ENCODE peak calls at places on chromosomes 4 and X, in six cellular contexts. One of them, this sample, is unnamed.

GRCh38 chrX:40391662-40392061 is 189.1 kb upstream of the ATP6AP2 start:
- DNase-seq in Peyer's patch: no peak
- DNase-seq in RWPE1: no peak
- DNase-seq in A549: no peak
- DNase-seq in mesendoderm: no peak
- DNase-seq in right atrium auricular region: no peak
- DNase-seq in this sample: no peak

GRCh38 chr4:55499495-55499894 is 47.2 kb downstream of the CLOCK start:
- DNase-seq in mesendoderm: peak
- DNase-seq in A549: no peak
- DNase-seq in Peyer's patch: no peak
- DNase-seq in RWPE1: no peak
- DNase-seq in right atrium auricular region: no peak
- DNase-seq in this sample: no peak

GRCh38 chrX:33906971-33907370 is 225.1 kb downstream of the FAM47A start:
- DNase-seq in mesendoderm: peak
- DNase-seq in RWPE1: no peak
- DNase-seq in right atrium auricular region: no peak
- DNase-seq in Peyer's patch: no peak
- DNase-seq in A549: no peak
- DNase-seq in this sample: no peak

GRCh38 chrX:65575024-65575423 is 40.4 kb upstream of the LAS1L start:
- DNase-seq in right atrium auricular region: no peak
- DNase-seq in RWPE1: no peak
- DNase-seq in A549: no peak
- DNase-seq in Peyer's patch: no peak
- DNase-seq in mesendoderm: no peak
- DNase-seq in this sample: no peak

GRCh38 chr4:102623622-102624021 is 122.5 kb downstream of the NFKB1 start:
- DNase-seq in mesendoderm: peak
- DNase-seq in RWPE1: no peak
- DNase-seq in right atrium auricular region: no peak
- DNase-seq in Peyer's patch: no peak
- DNase-seq in A549: peak
- DNase-seq in this sample: no peak

GRCh38 chrX:1281511-1281910 is 12.9 kb downstream of the CSF2RA start:
- DNase-seq in right atrium auricular region: no peak
- DNase-seq in RWPE1: no peak
- DNase-seq in mesendoderm: no peak
- DNase-seq in A549: peak
- DNase-seq in Peyer's patch: no peak
- DNase-seq in this sample: no peak

GRCh38 chrX:115650449-115650848 is 89.5 kb downstream of the PLS3 start:
- DNase-seq in RWPE1: no peak
- DNase-seq in A549: no peak
- DNase-seq in Peyer's patch: no peak
- DNase-seq in right atrium auricular region: no peak
- DNase-seq in mesendoderm: peak
- DNase-seq in this sample: no peak

GRCh38 chr4:2248044-2248780 is 6.3 kb upstream of the HAUS3 start:
- DNase-seq in right atrium auricular region: peak
- DNase-seq in Peyer's patch: peak
- DNase-seq in RWPE1: no peak
- DNase-seq in mesendoderm: no peak
- DNase-seq in A549: no peak
- DNase-seq in this sample: no peak

GRCh38 chr4:119536572-119537528 is 91.8 kb downstream of the PDE5A start:
- DNase-seq in mesendoderm: no peak
- DNase-seq in right atrium auricular region: no peak
- DNase-seq in RWPE1: no peak
- DNase-seq in Peyer's patch: no peak
- DNase-seq in A549: no peak
- DNase-seq in this sample: no peak

GRCh38 chrX:101550825-101551767 is 749 bp downstream of the ARMCX1 start:
- DNase-seq in A549: no peak
- DNase-seq in right atrium auricular region: no peak
- DNase-seq in mesendoderm: peak
- DNase-seq in RWPE1: peak
- DNase-seq in Peyer's patch: no peak
- DNase-seq in this sample: no peak
- H3K27ac ChIP-seq in A549: no peak
- H3K27ac ChIP-seq in right atrium auricular region: peak
- H3K27ac ChIP-seq in mesendoderm: peak
- H3K27ac ChIP-seq in RWPE1: peak
- H3K27ac ChIP-seq in Peyer's patch: peak
- H3K27ac ChIP-seq in this sample: peak

GRCh38 chr4:80307183-80307735 is 28.3 kb upstream of the CFAP299 start:
- DNase-seq in right atrium auricular region: no peak
- DNase-seq in RWPE1: peak
- DNase-seq in Peyer's patch: no peak
- DNase-seq in mesendoderm: peak
- DNase-seq in A549: no peak
- DNase-seq in this sample: no peak
- H3K27ac ChIP-seq in right atrium auricular region: no peak
- H3K27ac ChIP-seq in RWPE1: no peak
- H3K27ac ChIP-seq in Peyer's patch: no peak
- H3K27ac ChIP-seq in mesendoderm: no peak
- H3K27ac ChIP-seq in A549: no peak
- H3K27ac ChIP-seq in this sample: peak

DNA sequence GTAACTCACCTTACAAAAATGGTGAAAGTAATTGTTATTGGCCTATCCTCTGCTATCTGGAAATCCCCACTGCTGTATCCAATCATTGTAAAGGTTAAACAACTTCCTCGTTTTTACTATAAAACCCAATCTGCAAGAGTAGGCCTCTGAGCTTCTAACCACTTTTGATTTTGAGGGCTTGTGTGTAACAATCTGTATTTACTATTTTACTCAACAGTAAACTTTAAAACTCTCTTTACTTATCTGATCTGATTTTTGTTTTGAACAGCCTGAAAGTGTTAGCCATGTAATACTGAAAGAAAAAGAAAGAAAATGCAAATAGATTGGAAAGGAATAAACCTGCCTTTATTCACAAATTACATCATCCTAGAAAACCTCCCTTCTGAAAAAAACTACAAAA is 63.1 kb downstream of the SLC10A7 start:
- DNase-seq in mesendoderm: no peak
- DNase-seq in Peyer's patch: no peak
- DNase-seq in right atrium auricular region: no peak
- DNase-seq in A549: no peak
- DNase-seq in RWPE1: no peak
- DNase-seq in this sample: no peak
- H3K27ac ChIP-seq in mesendoderm: no peak
- H3K27ac ChIP-seq in Peyer's patch: no peak
- H3K27ac ChIP-seq in right atrium auricular region: no peak
- H3K27ac ChIP-seq in A549: no peak
- H3K27ac ChIP-seq in RWPE1: no peak
- H3K27ac ChIP-seq in this sample: no peak

DNA sequence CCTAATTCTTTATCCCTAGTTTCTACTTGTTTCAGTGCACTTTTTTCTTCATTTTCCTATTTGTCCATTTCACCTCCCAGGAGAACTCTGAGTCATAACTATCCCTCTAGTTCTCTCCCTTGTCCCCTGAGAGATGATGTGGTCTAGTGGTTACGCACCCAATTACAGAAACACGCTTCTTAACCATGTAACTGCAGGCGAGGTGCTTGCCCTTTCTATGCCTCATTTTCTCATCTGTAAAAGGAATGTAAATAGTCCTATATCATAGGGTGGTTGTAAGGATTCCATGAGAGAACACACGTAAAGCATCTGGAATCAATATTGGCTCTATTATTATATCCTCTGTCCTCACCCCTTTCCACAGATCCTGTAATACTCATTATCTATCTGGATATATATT is 8.7 kb upstream of the GRPR start:
- DNase-seq in A549: no peak
- DNase-seq in RWPE1: no peak
- DNase-seq in right atrium auricular region: no peak
- DNase-seq in mesendoderm: no peak
- DNase-seq in Peyer's patch: no peak
- DNase-seq in this sample: no peak
- H3K27ac ChIP-seq in A549: no peak
- H3K27ac ChIP-seq in RWPE1: no peak
- H3K27ac ChIP-seq in right atrium auricular region: no peak
- H3K27ac ChIP-seq in mesendoderm: no peak
- H3K27ac ChIP-seq in Peyer's patch: no peak
- H3K27ac ChIP-seq in this sample: no peak

DNA sequence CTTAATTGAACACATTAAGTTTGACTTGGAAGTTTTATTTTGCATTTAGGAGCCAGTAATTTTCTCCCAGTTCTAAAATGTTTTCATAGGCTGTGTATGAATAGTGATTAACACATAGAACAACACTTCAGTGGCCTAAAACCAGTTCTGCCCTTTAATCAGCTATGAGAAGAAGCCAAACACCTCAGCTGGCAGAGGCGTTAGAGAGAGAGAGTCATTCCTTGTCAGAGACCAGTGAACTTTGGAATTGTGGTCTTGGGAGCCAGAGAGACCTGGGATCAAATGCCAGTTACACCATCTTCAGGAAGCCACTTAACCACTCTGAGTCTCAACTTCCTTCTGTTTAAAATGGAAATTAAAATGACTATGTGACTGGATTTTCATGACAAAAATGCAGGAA is 39.3 kb upstream of the PRPS2 start:
- DNase-seq in right atrium auricular region: no peak
- DNase-seq in Peyer's patch: no peak
- DNase-seq in RWPE1: no peak
- DNase-seq in mesendoderm: no peak
- DNase-seq in A549: no peak
- DNase-seq in this sample: no peak
- H3K27ac ChIP-seq in right atrium auricular region: no peak
- H3K27ac ChIP-seq in Peyer's patch: no peak
- H3K27ac ChIP-seq in RWPE1: no peak
- H3K27ac ChIP-seq in mesendoderm: no peak
- H3K27ac ChIP-seq in A549: no peak
- H3K27ac ChIP-seq in this sample: no peak

GRCh38 chrX:74422029-74422352 is 698 bp downstream of the SLC16A2 start:
- DNase-seq in Peyer's patch: no peak
- DNase-seq in RWPE1: no peak
- DNase-seq in mesendoderm: no peak
- DNase-seq in A549: no peak
- DNase-seq in right atrium auricular region: no peak
- DNase-seq in this sample: no peak
- H3K27ac ChIP-seq in Peyer's patch: peak
- H3K27ac ChIP-seq in RWPE1: no peak
- H3K27ac ChIP-seq in mesendoderm: no peak
- H3K27ac ChIP-seq in A549: peak
- H3K27ac ChIP-seq in right atrium auricular region: peak
- H3K27ac ChIP-seq in this sample: peak

GRCh38 chrX:3010532-3010931 is 4.2 kb downstream of the ARSH start:
- DNase-seq in mesendoderm: no peak
- DNase-seq in Peyer's patch: no peak
- DNase-seq in right atrium auricular region: no peak
- DNase-seq in A549: no peak
- DNase-seq in RWPE1: no peak
- DNase-seq in this sample: no peak
- H3K27ac ChIP-seq in mesendoderm: no peak
- H3K27ac ChIP-seq in Peyer's patch: no peak
- H3K27ac ChIP-seq in right atrium auricular region: no peak
- H3K27ac ChIP-seq in A549: no peak
- H3K27ac ChIP-seq in RWPE1: no peak
- H3K27ac ChIP-seq in this sample: no peak

DNA sequence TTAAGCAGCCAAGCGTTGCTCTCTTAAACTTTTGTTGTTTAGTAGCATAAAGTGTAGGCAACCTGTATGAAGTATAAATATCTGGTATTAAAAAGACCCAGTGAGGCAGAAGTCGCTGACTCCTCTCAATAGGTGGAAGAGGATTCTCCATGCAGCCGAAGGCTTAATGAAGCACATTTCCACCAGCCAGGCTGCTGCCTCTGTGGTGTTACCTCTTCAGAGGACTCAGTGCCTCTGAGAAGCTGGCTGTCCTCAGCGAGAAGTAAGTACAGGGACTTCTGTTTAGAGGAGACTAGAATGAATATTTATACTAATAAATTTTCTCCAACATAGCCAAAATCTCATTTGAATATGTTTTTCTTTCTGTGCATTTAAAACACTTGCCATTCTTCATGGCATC is 6.0 kb downstream of the SORBS2 start:
- DNase-seq in RWPE1: no peak
- DNase-seq in mesendoderm: no peak
- DNase-seq in Peyer's patch: no peak
- DNase-seq in A549: no peak
- DNase-seq in right atrium auricular region: no peak
- DNase-seq in this sample: no peak
- H3K27ac ChIP-seq in RWPE1: no peak
- H3K27ac ChIP-seq in mesendoderm: no peak
- H3K27ac ChIP-seq in Peyer's patch: no peak
- H3K27ac ChIP-seq in A549: no peak
- H3K27ac ChIP-seq in right atrium auricular region: peak
- H3K27ac ChIP-seq in this sample: no peak

GRCh38 chrX:19568422-19568821 is 53.1 kb upstream of the MAP3K15 start:
- DNase-seq in mesendoderm: no peak
- DNase-seq in A549: no peak
- DNase-seq in Peyer's patch: no peak
- DNase-seq in right atrium auricular region: no peak
- DNase-seq in RWPE1: no peak
- DNase-seq in this sample: no peak

GRCh38 chrX:19565605-19566004 is 50.3 kb upstream of the MAP3K15 start:
- DNase-seq in mesendoderm: no peak
- DNase-seq in Peyer's patch: no peak
- DNase-seq in A549: no peak
- DNase-seq in right atrium auricular region: no peak
- DNase-seq in RWPE1: no peak
- DNase-seq in this sample: no peak

GRCh38 chrX:19569121-19569805 is 54.0 kb upstream of the MAP3K15 start:
- DNase-seq in right atrium auricular region: no peak
- DNase-seq in A549: no peak
- DNase-seq in Peyer's patch: no peak
- DNase-seq in mesendoderm: no peak
- DNase-seq in RWPE1: no peak
- DNase-seq in this sample: no peak

GRCh38 chrX:19564606-19565005 is 49.3 kb upstream of the MAP3K15 start:
- DNase-seq in A549: no peak
- DNase-seq in mesendoderm: no peak
- DNase-seq in Peyer's patch: no peak
- DNase-seq in RWPE1: no peak
- DNase-seq in right atrium auricular region: no peak
- DNase-seq in this sample: no peak

GRCh38 chrX:19566359-19567141 is 51.2 kb upstream of the MAP3K15 start:
- DNase-seq in right atrium auricular region: no peak
- DNase-seq in A549: no peak
- DNase-seq in Peyer's patch: no peak
- DNase-seq in mesendoderm: peak
- DNase-seq in RWPE1: no peak
- DNase-seq in this sample: no peak
- H3K27ac ChIP-seq in right atrium auricular region: peak
- H3K27ac ChIP-seq in A549: peak
- H3K27ac ChIP-seq in Peyer's patch: no peak
- H3K27ac ChIP-seq in mesendoderm: peak
- H3K27ac ChIP-seq in RWPE1: no peak
- H3K27ac ChIP-seq in this sample: no peak

DNA sequence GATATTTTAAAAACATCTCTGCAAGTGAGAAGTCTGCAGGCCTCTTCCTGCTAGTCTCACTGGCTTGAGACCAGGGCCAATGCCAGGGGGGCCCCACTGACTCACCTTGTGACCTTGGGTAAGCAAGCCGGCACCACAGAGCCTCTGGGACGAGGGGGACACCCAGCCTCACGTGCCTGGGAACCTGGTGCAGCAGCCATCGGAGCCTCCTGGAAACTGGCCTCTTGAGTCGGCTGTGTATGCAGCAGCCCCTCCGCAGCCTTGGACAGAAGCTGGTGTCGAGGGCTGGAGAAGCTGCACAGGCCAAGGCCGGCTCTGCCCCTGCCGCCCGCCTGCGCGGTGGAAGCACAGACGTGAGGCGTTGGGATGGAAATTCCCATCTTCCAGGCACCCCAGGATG is 8.7 kb downstream of the TADA2B start:
- DNase-seq in RWPE1: no peak
- DNase-seq in A549: no peak
- DNase-seq in right atrium auricular region: no peak
- DNase-seq in Peyer's patch: no peak
- DNase-seq in mesendoderm: no peak
- DNase-seq in this sample: no peak
- H3K27ac ChIP-seq in RWPE1: peak
- H3K27ac ChIP-seq in A549: no peak
- H3K27ac ChIP-seq in right atrium auricular region: no peak
- H3K27ac ChIP-seq in Peyer's patch: no peak
- H3K27ac ChIP-seq in mesendoderm: no peak
- H3K27ac ChIP-seq in this sample: no peak

This sample was measured in epithelial cell of prostate.